ENCODE peak calls at places on chromosomes 13 and 19, in four cellular contexts. Z is K562, D is H1, A is HepG2. R is an unnamed sample.

GRCh38 chr13:36998624-36999041 is 507 bp downstream of the ALG5 start:
- DNase-seq in Z (peak), D (no peak), A (no peak), R (no peak)

GRCh38 chr13:78299832-78300623 is 303.3 kb downstream of the POU4F1 start:
- DNase-seq in Z (no peak), D (no peak), A (no peak), R (no peak)

GRCh38 chr13:106917673-106918652 is 350.0 kb upstream of the ARGLU1 start:
- DNase-seq in Z (peak), D (peak), A (no peak), R (peak)

GRCh38 chr19:46634045-46634655 is 1.9 kb downstream of the GNG8 start:
- DNase-seq in Z (peak), D (peak), A (no peak), R (peak)

GRCh38 chr19:7629347-7630054 is at the start of the genes PET100 and XAB2:
- DNase-seq in Z (peak), D (peak), A (peak), R (peak)

GRCh38 chr19:42496551-42497133 is 31.6 kb downstream of the CEACAM1 start:
- DNase-seq in Z (no peak), D (no peak), A (no peak), R (no peak)

GRCh38 chr13:23510544-23510916 is 59.7 kb upstream of the TNFRSF19 start:
- DNase-seq in Z (no peak), D (no peak), A (no peak), R (no peak)

GRCh38 chr19:35710784-35711723 is 6.7 kb downstream of the ZBTB32 start:
- DNase-seq in Z (no peak), D (no peak), A (no peak), R (no peak)

GRCh38 chr19:46728693-46729339 is 11.9 kb upstream of the PRKD2 start:
- DNase-seq in Z (peak), D (no peak), A (peak), R (peak)

GRCh38 chr19:55464039-55464668 is 397 bp downstream of the C19orf85 start:
- DNase-seq in Z (no peak), D (no peak), A (no peak), R (no peak)
- TF ChIP-seq RNF2 in Z (no peak), D (no peak), A (no peak), R (no peak)

GRCh38 chr13:110128546-110128945 is 178.4 kb downstream of the COL4A1 start:
- DNase-seq in Z (no peak), D (no peak), A (no peak), R (no peak)

GRCh38 chr13:110127986-110128511 is 178.9 kb downstream of the COL4A1 start:
- DNase-seq in Z (no peak), D (no peak), A (no peak), R (no peak)

GRCh38 chr13:110125613-110126272 is 181.2 kb downstream of the COL4A1 start:
- DNase-seq in Z (no peak), D (no peak), A (no peak), R (no peak)

GRCh38 chr13:110125157-110125556 is 181.8 kb downstream of the COL4A1 start:
- DNase-seq in Z (no peak), D (no peak), A (no peak), R (no peak)

GRCh38 chr13:110126391-110126961 is 180.5 kb downstream of the COL4A1 start:
- DNase-seq in Z (no peak), D (no peak), A (no peak), R (peak)
- TF ChIP-seq RNF2 in Z (no peak), D (no peak), A (no peak), R (no peak)

GRCh38 chr19:44748426-44749254 is at the start of gene BCL3:
- DNase-seq in Z (peak), D (no peak), A (no peak), R (no peak)
- TF ChIP-seq RNF2 in Z (no peak), D (no peak), A (no peak), R (no peak)

GRCh38 chr13:112521073-112521685 is 66.8 kb downstream of the TUBGCP3 start:
- DNase-seq in Z (no peak), D (no peak), A (no peak), R (no peak)
- TF ChIP-seq RNF2 in Z (no peak), D (no peak), A (no peak), R (no peak)

DNA sequence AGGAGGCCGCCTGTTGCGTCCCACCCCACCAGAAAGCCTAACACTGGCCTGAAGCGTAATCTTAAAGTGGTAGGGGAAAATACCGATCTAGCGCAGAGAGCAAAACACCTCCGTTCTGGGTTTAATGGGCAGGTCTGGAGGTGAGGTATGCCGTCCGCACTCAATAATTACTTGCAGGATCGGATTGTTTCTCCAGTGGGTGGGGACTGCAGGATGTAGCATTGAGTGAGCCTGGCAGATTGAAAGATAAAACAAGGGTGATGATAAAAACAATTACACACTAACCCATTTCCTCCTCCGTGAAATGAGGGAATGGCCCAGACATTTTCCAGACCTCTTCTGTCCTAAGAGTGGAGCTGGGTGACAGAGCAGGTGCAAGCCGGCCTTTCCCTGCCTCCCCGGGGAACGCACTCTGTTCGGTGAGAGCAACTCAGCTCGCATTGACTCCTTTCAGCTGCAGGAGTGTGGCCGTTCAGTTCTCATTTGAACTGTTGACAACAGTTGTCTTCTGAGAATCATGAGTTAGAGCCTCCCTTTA is 110.2 kb upstream of the DOCK9 start:
- DNase-seq in Z (no peak), D (no peak), A (no peak), R (no peak)
- TF ChIP-seq RNF2 in Z (no peak), D (no peak), A (no peak), R (no peak)

GRCh38 chr13:102295316-102296048 is 106.4 kb downstream of the FGF14 start:
- DNase-seq in Z (no peak), D (no peak), A (no peak), R (no peak)

GRCh38 chr13:102299366-102299765 is 102.5 kb downstream of the FGF14 start:
- DNase-seq in Z (no peak), D (no peak), A (no peak), R (no peak)

GRCh38 chr13:102300379-102300778 is 101.5 kb downstream of the FGF14 start:
- DNase-seq in Z (no peak), D (no peak), A (no peak), R (no peak)

GRCh38 chr13:102294407-102295018 is 107.3 kb downstream of the FGF14 start:
- DNase-seq in Z (no peak), D (no peak), A (no peak), R (no peak)

DNA sequence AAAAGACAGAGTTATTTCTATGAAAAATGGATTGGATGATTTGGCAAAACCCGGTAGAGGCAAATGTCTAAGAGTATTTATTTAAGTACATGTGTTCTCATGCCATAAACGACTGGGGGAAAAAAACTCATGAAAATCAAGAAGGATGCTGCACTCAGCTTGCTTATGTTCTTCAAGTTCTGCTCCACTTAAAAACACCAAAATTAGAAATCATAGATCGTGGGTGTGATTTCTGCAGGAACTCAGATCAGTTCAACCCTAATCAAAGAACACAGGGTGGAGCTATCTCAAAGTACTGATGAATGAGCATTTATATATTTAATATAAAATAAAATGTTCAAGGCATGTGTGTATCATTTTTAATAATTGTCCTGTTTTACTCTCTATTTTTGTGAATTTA is 103.8 kb downstream of the FGF14 start:
- DNase-seq in Z (no peak), D (no peak), A (no peak), R (no peak)
- TF ChIP-seq RNF2 in Z (no peak), D (no peak), A (no peak), R (no peak)

DNA sequence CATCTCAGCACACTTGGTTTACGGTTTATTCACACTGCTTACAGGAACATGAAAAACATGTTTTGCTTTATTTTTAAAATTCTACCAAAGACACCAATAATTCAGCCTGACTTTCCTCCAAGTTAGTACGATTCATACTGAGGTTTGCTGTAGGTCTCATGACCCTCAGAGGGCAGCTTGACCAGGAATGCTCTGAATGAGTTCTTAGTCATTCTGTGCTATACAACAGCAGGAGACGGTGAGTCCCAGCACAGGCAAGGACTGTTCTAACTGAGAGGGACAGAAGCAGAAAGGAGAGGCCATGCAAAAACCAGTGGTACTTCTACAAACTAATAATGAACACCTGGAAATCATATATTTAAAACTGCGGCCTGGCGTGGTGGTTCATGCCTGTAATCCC is 6.4 kb downstream of the GRTP1 start:
- DNase-seq in Z (no peak), D (no peak), A (no peak), R (no peak)
- TF ChIP-seq RNF2 in Z (no peak), D (no peak), A (no peak), R (no peak)